ENCODE peak calls at places on chromosomes 7 and 10, in five cellular contexts. H, L, U, N and M are unnamed samples.

GRCh38 chr10:48444266-48444665 is 137.8 kb downstream of the MAPK8 start:
- DNase-seq in H (peak), L (no peak), U (peak), N (peak), M (peak)

GRCh38 chr10:93656155-93656554 is 43.8 kb downstream of the PDE6C start:
- DNase-seq in H (no peak), L (no peak), U (no peak), N (no peak), M (no peak)

GRCh38 chr10:23293145-23293724 is 51.4 kb downstream of the C10orf67 start:
- DNase-seq in H (no peak), L (no peak), U (peak), N (peak), M (peak)

GRCh38 chr10:97200616-97201015 is 14.9 kb upstream of the SLIT1 start:
- DNase-seq in H (no peak), L (no peak), U (no peak), N (no peak), M (peak)

GRCh38 chr10:96645191-96645721 is 58.4 kb upstream of the TM9SF3 start:
- DNase-seq in H (no peak), L (no peak), U (no peak), N (no peak), M (no peak)

GRCh38 chr10:14523286-14523685 is 192.6 kb upstream of the FRMD4A start:
- DNase-seq in H (no peak), L (no peak), U (no peak), N (no peak), M (peak)

GRCh38 chr7:117036836-117037235 is 83.5 kb downstream of the ST7 start:
- DNase-seq in H (no peak), L (no peak), U (no peak), N (no peak), M (no peak)

GRCh38 chr7:93307131-93307660 is 75.0 kb downstream of the VPS50 start:
- DNase-seq in H (peak), L (no peak), U (no peak), N (no peak), M (no peak)

GRCh38 chr7:116501425-116502167 is 2.1 kb downstream of the CAV2 start:
- DNase-seq in H (no peak), L (no peak), U (no peak), N (no peak), M (no peak)

GRCh38 chr7:132609222-132609621 is 33.0 kb upstream of the PLXNA4 start:
- DNase-seq in H (no peak), L (no peak), U (no peak), N (no peak), M (no peak)

GRCh38 chr10:70458329-70459060 is 17.0 kb upstream of the NODAL start:
- DNase-seq in H (peak), L (peak), U (peak), N (no peak), M (no peak)

GRCh38 chr10:124011464-124011863 is 81.9 kb downstream of the CHST15 start:
- DNase-seq in H (no peak), L (no peak), U (no peak), N (no peak), M (no peak)